ENCODE peak calls at places on chromosomes 6 and 20, in ten cellular contexts. I is HCT116, S is sigmoid colon, W is transverse colon, B is body of pancreas, J is ovary, R is IMR-90, X is right lobe of liver, L is Peyer's patch, A is stomach. Q is an unnamed sample.

GRCh38 chr20:42649716-42650115 is 540.0 kb downstream of the PTPRT start:
- DNase-seq in I (no peak), S (no peak), W (no peak), B (no peak), J (no peak), R (no peak), X (no peak), L (no peak), A (no peak), Q (no peak)

GRCh38 chr6:3442444-3443220 is 14.2 kb downstream of the SLC22A23 start:
- DNase-seq in I (no peak), S (no peak), W (no peak), B (no peak), J (no peak), R (peak; percentile 76), X (no peak), L (no peak), A (no peak), Q (no peak)

GRCh38 chr6:40792183-40792582 is 205.0 kb upstream of the LRFN2 start:
- DNase-seq in I (no peak), S (no peak), W (no peak), B (no peak), J (no peak), R (no peak), X (no peak), L (no peak), A (no peak), Q (no peak)

GRCh38 chr6:150537893-150538292 is 61.8 kb upstream of the PLEKHG1 start:
- DNase-seq in I (no peak), S (peak; percentile 72), W (no peak), B (peak; percentile 16), J (no peak), R (no peak), X (no peak), L (no peak), A (no peak), Q (peak; percentile 32)

GRCh38 chr6:63514488-63515173 is 57.6 kb upstream of the LOC128125822 start:
- DNase-seq in I (no peak), S (no peak), W (no peak), B (no peak), J (no peak), R (no peak), X (no peak), L (no peak), A (no peak), Q (no peak)

GRCh38 chr20:32510601-32511357 is 74.4 kb downstream of the NOL4L start:
- DNase-seq in I (no peak), S (no peak), W (no peak), B (peak; percentile 35), J (no peak), R (no peak), X (no peak), L (no peak), A (peak; percentile 58), Q (no peak)

GRCh38 chr6:127794405-127794804 is 106.5 kb downstream of the THEMIS start:
- DNase-seq in I (no peak), S (no peak), W (no peak), B (no peak), J (no peak), R (no peak), X (no peak), L (no peak), A (no peak), Q (no peak)

GRCh38 chr6:24391756-24392405 is 10.9 kb upstream of the MRS2 start:
- DNase-seq in I (no peak), S (no peak), W (no peak), B (no peak), J (no peak), R (no peak), X (no peak), L (no peak), A (no peak), Q (no peak)

GRCh38 chr20:31949877-31950646 is 1.8 kb downstream of the PDRG1 start:
- DNase-seq in I (no peak), S (no peak), W (no peak), B (no peak), J (no peak), R (no peak), X (no peak), L (no peak), A (no peak), Q (no peak)

GRCh38 chr6:19333936-19334335 is 503.2 kb upstream of the ID4 start:
- DNase-seq in I (no peak), S (no peak), W (no peak), B (no peak), J (no peak), R (no peak), X (no peak), L (no peak), A (no peak), Q (no peak)

GRCh38 chr6:25899123-25899522 is 25.1 kb upstream of the SLC17A3 start:
- DNase-seq in I (no peak), S (no peak), W (no peak), B (no peak), J (no peak), R (no peak), X (no peak), L (no peak), A (no peak), Q (no peak)

GRCh38 chr6:159871911-159872310 is 18.9 kb upstream of the MAS1 start:
- DNase-seq in I (no peak), S (no peak), W (no peak), B (no peak), J (no peak), R (peak; percentile 10), X (no peak), L (no peak), A (no peak), Q (no peak)

GRCh38 chr20:32463642-32464400 is 105.7 kb downstream of the ASXL1 start:
- DNase-seq in I (no peak), S (peak; percentile 90), W (peak; percentile 80), B (peak; percentile 84), J (peak; percentile 36), R (no peak), X (peak; percentile 85), L (peak; percentile 88), A (peak; percentile 83), Q (no peak)

GRCh38 chr6:11093065-11093590 is 506 bp upstream of the SMIM13 start:
- DNase-seq in I (no peak), S (no peak), W (peak; percentile 58), B (no peak), J (no peak), R (peak; percentile 41), X (no peak), L (no peak), A (no peak), Q (peak; percentile 4)

DNA sequence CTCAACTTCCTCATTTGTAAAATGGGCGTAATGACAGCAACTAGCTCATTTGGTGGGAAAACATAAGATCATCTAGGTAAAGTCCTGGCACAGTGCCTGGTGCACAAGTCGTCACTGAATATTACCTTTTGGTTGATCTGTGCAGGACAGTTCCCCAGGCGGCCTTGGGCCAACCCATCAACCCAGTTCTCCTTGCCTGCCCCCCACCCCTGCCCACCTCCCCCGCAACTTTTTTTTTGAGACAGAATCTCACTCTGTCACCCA is 99.2 kb downstream of the JPH2 start:
- DNase-seq in I (no peak), S (peak; percentile 58), W (no peak), B (no peak), J (no peak), R (no peak), X (no peak), L (no peak), A (no peak), Q (peak; percentile 8)
- TF ChIP-seq POLR2A in I (no peak), S (no peak), W (no peak), B (no peak), J (no peak), R (no peak), X (no peak), L (no peak), A (no peak), Q (no peak)

GRCh38 chr6:45486739-45487138 is 109.0 kb upstream of the SUPT3H start:
- DNase-seq in I (no peak), S (no peak), W (no peak), B (no peak), J (no peak), R (no peak), X (no peak), L (no peak), A (no peak), Q (no peak)

GRCh38 chr6:45491048-45491447 is 113.3 kb upstream of the SUPT3H start:
- DNase-seq in I (no peak), S (no peak), W (no peak), B (no peak), J (no peak), R (peak; percentile 68), X (no peak), L (no peak), A (no peak), Q (no peak)

GRCh38 chr6:45487645-45488044 is 109.9 kb upstream of the SUPT3H start:
- DNase-seq in I (no peak), S (no peak), W (no peak), B (no peak), J (no peak), R (no peak), X (no peak), L (no peak), A (no peak), Q (no peak)

GRCh38 chr6:45488269-45488668 is 110.5 kb upstream of the SUPT3H start:
- DNase-seq in I (no peak), S (no peak), W (no peak), B (no peak), J (no peak), R (no peak), X (no peak), L (no peak), A (no peak), Q (no peak)

DNA sequence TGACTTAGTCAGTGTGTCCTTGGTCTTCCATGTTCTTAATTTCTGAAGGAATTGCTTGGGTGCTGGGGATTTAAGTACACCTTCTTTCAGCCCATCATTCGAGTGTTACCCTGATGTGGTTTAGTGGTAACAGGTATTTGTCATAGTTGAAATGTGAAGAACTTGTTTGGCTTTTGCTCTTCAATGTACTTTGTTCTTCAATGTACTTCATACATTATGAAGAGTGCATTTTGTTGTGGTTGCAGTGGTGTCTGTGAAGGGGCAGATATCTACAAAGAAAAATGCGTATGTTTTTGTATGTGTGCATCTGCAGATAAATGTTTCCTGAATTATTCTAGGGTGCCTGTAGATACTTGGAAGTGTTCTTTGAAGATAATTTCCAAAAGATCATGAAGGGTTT is 111.2 kb upstream of the SUPT3H start:
- DNase-seq in I (no peak), S (no peak), W (no peak), B (no peak), J (no peak), R (no peak), X (no peak), L (no peak), A (no peak), Q (no peak)
- H3K4me1 ChIP-seq in I (no peaks in the 10 kb centered on the region), S (no peaks in the 10 kb centered on the region), W (no peaks in the 10 kb centered on the region), B (no peaks in the 10 kb centered on the region), J (no peaks in the 10 kb centered on the region), R (peaks cover 17% of the 10 kb centered on the region), X (no peaks in the 10 kb centered on the region), L (no peaks in the 10 kb centered on the region), A (no peaks in the 10 kb centered on the region), Q (peaks cover 22% of the 10 kb centered on the region)

GRCh38 chr20:1325173-1326030 is 3.5 kb downstream of the SDCBP2 start:
- DNase-seq in I (peak; percentile 88), S (peak; percentile 99), W (peak; percentile 98), B (peak; percentile 98), J (peak; percentile 98), R (peak; percentile 97), X (peak; percentile 98), L (peak; percentile 95), A (peak; percentile 98), Q (peak; percentile 96)
- TF ChIP-seq CTCF in I (no peak), S (peak; percentile 33), W (peak; percentile 30), B (peak; percentile 42), J (no peak), R (no peak), X (no peak), L (peak; percentile 46), A (no peak), Q (no peak)

GRCh38 chr20:11890331-11891080 is 27.2 kb upstream of the BTBD3 start:
- DNase-seq in I (peak; percentile 78), S (peak; percentile 92), W (peak; percentile 87), B (peak; percentile 94), J (peak; percentile 90), R (peak; percentile 91), X (peak; percentile 93), L (peak; percentile 92), A (peak; percentile 91), Q (peak; percentile 76)
- TF ChIP-seq POLR2A in I (peak; percentile 59), S (no peak), W (peak; percentile 20), B (peak; percentile 37), J (peak; percentile 58), R (peak; percentile 21), X (peak; percentile 73), L (peak; percentile 61), A (no peak), Q (peak; percentile 71)